ENCODE peak calls at places on chromosomes 12 and 14, in six cellular contexts. Y, X, R, Q, B and H are unnamed samples.

GRCh38 chr12:78338054-78338785 is 507.5 kb downstream of the NAV3 start:
- DNase-seq in Y (no peak), X (no peak), R (no peak), Q (no peak), B (no peak), H (no peak)

GRCh38 chr12:127245009-127245408 is 1022.0 kb upstream of the TMEM132C start:
- DNase-seq in Y (no peak), X (no peak), R (no peak), Q (no peak), B (no peak), H (no peak)

GRCh38 chr12:120836119-120836684 is 68.0 kb downstream of the SPPL3 start:
- DNase-seq in Y (no peak), X (no peak), R (no peak), Q (no peak), B (no peak), H (no peak)

GRCh38 chr12:112847708-112848337 is 56.3 kb downstream of the RPH3A start:
- DNase-seq in Y (no peak), X (no peak), R (no peak), Q (no peak), B (no peak), H (no peak)

GRCh38 chr12:29216797-29217583 is 67.9 kb downstream of the FAR2 start:
- DNase-seq in Y (no peak), X (no peak), R (peak), Q (no peak), B (no peak), H (no peak)

GRCh38 chr14:105151131-105151837 is 17.3 kb downstream of the JAG2 start:
- DNase-seq in Y (peak), X (no peak), R (no peak), Q (peak), B (no peak), H (no peak)

GRCh38 chr14:67187826-67188225 is 1.4 kb upstream of the GARIN2 start:
- DNase-seq in Y (no peak), X (no peak), R (no peak), Q (no peak), B (no peak), H (peak)

GRCh38 chr12:31386364-31386777 is 60.4 kb upstream of the SINHCAF start:
- DNase-seq in Y (no peak), X (no peak), R (no peak), Q (no peak), B (no peak), H (no peak)

GRCh38 chr12:58298793-58299192 is 357.4 kb downstream of the ATP23 start:
- DNase-seq in Y (no peak), X (no peak), R (no peak), Q (no peak), B (no peak), H (no peak)

GRCh38 chr12:18389820-18390219 is 128.5 kb downstream of the PIK3C2G start:
- DNase-seq in Y (no peak), X (no peak), R (no peak), Q (no peak), B (no peak), H (no peak)

GRCh38 chr12:46629331-46630229 is 196.2 kb downstream of the SLC38A4 start:
- DNase-seq in Y (no peak), X (no peak), R (no peak), Q (peak), B (no peak), H (no peak)

GRCh38 chr14:96752594-96752993 is 44.6 kb upstream of the VRK1 start:
- DNase-seq in Y (no peak), X (no peak), R (no peak), Q (no peak), B (no peak), H (no peak)

GRCh38 chr14:24232645-24233537 is at the start of gene GMPR2:
- DNase-seq in Y (no peak), X (no peak), R (peak), Q (no peak), B (no peak), H (peak)

GRCh38 chr12:8677362-8677761 is 14.7 kb upstream of the MFAP5 start:
- DNase-seq in Y (no peak), X (no peak), R (no peak), Q (no peak), B (no peak), H (peak)

GRCh38 chr14:87615822-87616679 is 376.9 kb downstream of the GALC start:
- DNase-seq in Y (peak), X (no peak), R (peak), Q (no peak), B (no peak), H (peak)